ENCODE peak calls at places on chromosomes 5 and 9, in seven cellular contexts. One of them, this sample, is unnamed.

GRCh38 chr9:78676623-78677022 is 379.7 kb downstream of the PSAT1 start:
- DNase-seq in fibroblast of mammary gland: no peak
- DNase-seq in dorsolateral prefrontal cortex: no peak
- DNase-seq in heart left ventricle: no peak
- DNase-seq in cardiac muscle cell: no peak
- DNase-seq in A549: no peak
- DNase-seq in endothelial cell: no peak
- DNase-seq in this sample: no peak

GRCh38 chr5:1702318-1702717 is 97.3 kb downstream of the MRPL36 start:
- DNase-seq in fibroblast of mammary gland: no peak
- DNase-seq in dorsolateral prefrontal cortex: no peak
- DNase-seq in heart left ventricle: no peak
- DNase-seq in cardiac muscle cell: no peak
- DNase-seq in A549: no peak
- DNase-seq in endothelial cell: no peak
- DNase-seq in this sample: no peak

GRCh38 chr5:59685806-59686205 is 207.7 kb downstream of the PDE4D start:
- DNase-seq in fibroblast of mammary gland: peak
- DNase-seq in dorsolateral prefrontal cortex: no peak
- DNase-seq in heart left ventricle: no peak
- DNase-seq in cardiac muscle cell: no peak
- DNase-seq in A549: no peak
- DNase-seq in endothelial cell: no peak
- DNase-seq in this sample: no peak

GRCh38 chr9:129242971-129243561 is 65.0 kb upstream of the IER5L start:
- DNase-seq in fibroblast of mammary gland: peak
- DNase-seq in dorsolateral prefrontal cortex: no peak
- DNase-seq in heart left ventricle: peak
- DNase-seq in cardiac muscle cell: no peak
- DNase-seq in A549: no peak
- DNase-seq in endothelial cell: no peak
- DNase-seq in this sample: no peak

GRCh38 chr5:23405316-23406068 is 101.9 kb upstream of the PRDM9 start:
- DNase-seq in fibroblast of mammary gland: peak
- DNase-seq in dorsolateral prefrontal cortex: no peak
- DNase-seq in heart left ventricle: no peak
- DNase-seq in cardiac muscle cell: no peak
- DNase-seq in A549: no peak
- DNase-seq in endothelial cell: no peak
- DNase-seq in this sample: no peak

GRCh38 chr9:116100711-116101111 is 52.9 kb upstream of the PAPPA start:
- DNase-seq in fibroblast of mammary gland: peak
- DNase-seq in dorsolateral prefrontal cortex: no peak
- DNase-seq in heart left ventricle: no peak
- DNase-seq in cardiac muscle cell: no peak
- DNase-seq in A549: no peak
- DNase-seq in endothelial cell: no peak
- DNase-seq in this sample: no peak

GRCh38 chr5:1498623-1499416 is 24.9 kb downstream of the LPCAT1 start:
- DNase-seq in fibroblast of mammary gland: no peak
- DNase-seq in dorsolateral prefrontal cortex: no peak
- DNase-seq in heart left ventricle: no peak
- DNase-seq in cardiac muscle cell: no peak
- DNase-seq in A549: no peak
- DNase-seq in endothelial cell: no peak
- DNase-seq in this sample: no peak

GRCh38 chr9:84154320-84154719 is 173.7 kb downstream of the RMI1 start:
- DNase-seq in fibroblast of mammary gland: peak
- DNase-seq in dorsolateral prefrontal cortex: no peak
- DNase-seq in heart left ventricle: no peak
- DNase-seq in cardiac muscle cell: no peak
- DNase-seq in A549: no peak
- DNase-seq in endothelial cell: no peak
- DNase-seq in this sample: no peak

GRCh38 chr9:131096490-131097258 is at the start of gene AIF1L:
- DNase-seq in fibroblast of mammary gland: no peak
- DNase-seq in dorsolateral prefrontal cortex: no peak
- DNase-seq in heart left ventricle: peak
- DNase-seq in cardiac muscle cell: peak
- DNase-seq in A549: no peak
- DNase-seq in endothelial cell: peak
- DNase-seq in this sample: peak

GRCh38 chr5:126808619-126809018 is 31.7 kb downstream of the LMNB1 start:
- DNase-seq in fibroblast of mammary gland: peak
- DNase-seq in dorsolateral prefrontal cortex: no peak
- DNase-seq in heart left ventricle: no peak
- DNase-seq in cardiac muscle cell: peak
- DNase-seq in A549: peak
- DNase-seq in endothelial cell: no peak
- DNase-seq in this sample: no peak

GRCh38 chr5:117645400-117645799 is 1070.8 kb upstream of the SEMA6A start:
- DNase-seq in fibroblast of mammary gland: no peak
- DNase-seq in dorsolateral prefrontal cortex: no peak
- DNase-seq in heart left ventricle: no peak
- DNase-seq in cardiac muscle cell: no peak
- DNase-seq in A549: no peak
- DNase-seq in endothelial cell: no peak
- DNase-seq in this sample: no peak

GRCh38 chr9:118459832-118460425 is 755.7 kb downstream of the TLR4 start:
- DNase-seq in fibroblast of mammary gland: no peak
- DNase-seq in dorsolateral prefrontal cortex: no peak
- DNase-seq in heart left ventricle: peak
- DNase-seq in cardiac muscle cell: no peak
- DNase-seq in A549: no peak
- DNase-seq in endothelial cell: no peak
- DNase-seq in this sample: no peak

GRCh38 chr5:41371741-41372140 is 138.7 kb downstream of the PLCXD3 start:
- DNase-seq in fibroblast of mammary gland: peak
- DNase-seq in dorsolateral prefrontal cortex: no peak
- DNase-seq in heart left ventricle: no peak
- DNase-seq in cardiac muscle cell: no peak
- DNase-seq in A549: peak
- DNase-seq in endothelial cell: no peak
- DNase-seq in this sample: no peak

GRCh38 chr9:120914410-120914809 is 12.2 kb downstream of the TRAF1 start:
- DNase-seq in fibroblast of mammary gland: no peak
- DNase-seq in dorsolateral prefrontal cortex: peak
- DNase-seq in heart left ventricle: peak
- DNase-seq in cardiac muscle cell: no peak
- DNase-seq in A549: no peak
- DNase-seq in endothelial cell: no peak
- DNase-seq in this sample: no peak

GRCh38 chr9:134769084-134769455 is 111.5 kb upstream of the FCN2 start:
- DNase-seq in fibroblast of mammary gland: peak
- DNase-seq in dorsolateral prefrontal cortex: no peak
- DNase-seq in heart left ventricle: no peak
- DNase-seq in cardiac muscle cell: no peak
- DNase-seq in A549: no peak
- DNase-seq in endothelial cell: no peak
- DNase-seq in this sample: no peak

GRCh38 chr5:77163453-77163852 is 47.0 kb upstream of the PDE8B start:
- DNase-seq in fibroblast of mammary gland: no peak
- DNase-seq in dorsolateral prefrontal cortex: no peak
- DNase-seq in heart left ventricle: no peak
- DNase-seq in cardiac muscle cell: no peak
- DNase-seq in A549: no peak
- DNase-seq in endothelial cell: no peak
- DNase-seq in this sample: no peak

GRCh38 chr9:90099262-90099982 is 494.6 kb downstream of the GADD45G start:
- DNase-seq in fibroblast of mammary gland: peak
- DNase-seq in dorsolateral prefrontal cortex: no peak
- DNase-seq in heart left ventricle: no peak
- DNase-seq in cardiac muscle cell: peak
- DNase-seq in A549: peak
- DNase-seq in endothelial cell: no peak
- DNase-seq in this sample: no peak

GRCh38 chr5:115414406-115415142 is 118.1 kb upstream of the CCDC112 start:
- DNase-seq in fibroblast of mammary gland: peak
- DNase-seq in dorsolateral prefrontal cortex: no peak
- DNase-seq in heart left ventricle: peak
- DNase-seq in cardiac muscle cell: peak
- DNase-seq in A549: no peak
- DNase-seq in endothelial cell: no peak
- DNase-seq in this sample: no peak

GRCh38 chr5:54909911-54910870 is 75.2 kb downstream of the ESM1 start:
- DNase-seq in fibroblast of mammary gland: peak
- DNase-seq in dorsolateral prefrontal cortex: no peak
- DNase-seq in heart left ventricle: no peak
- DNase-seq in cardiac muscle cell: no peak
- DNase-seq in A549: no peak
- DNase-seq in endothelial cell: no peak
- DNase-seq in this sample: no peak

GRCh38 chr5:175738126-175738525 is 80.3 kb downstream of the HRH2 start:
- DNase-seq in fibroblast of mammary gland: no peak
- DNase-seq in dorsolateral prefrontal cortex: peak
- DNase-seq in heart left ventricle: no peak
- DNase-seq in cardiac muscle cell: no peak
- DNase-seq in A549: no peak
- DNase-seq in endothelial cell: no peak
- DNase-seq in this sample: no peak

GRCh38 chr5:54013556-54014157 is 296.7 kb downstream of the ARL15 start:
- DNase-seq in fibroblast of mammary gland: peak
- DNase-seq in dorsolateral prefrontal cortex: no peak
- DNase-seq in heart left ventricle: peak
- DNase-seq in cardiac muscle cell: no peak
- DNase-seq in A549: peak
- DNase-seq in endothelial cell: no peak
- DNase-seq in this sample: no peak

GRCh38 chr9:132673355-132673754 is 3.1 kb downstream of the GTF3C4 start:
- DNase-seq in fibroblast of mammary gland: peak
- DNase-seq in dorsolateral prefrontal cortex: no peak
- DNase-seq in heart left ventricle: no peak
- DNase-seq in cardiac muscle cell: peak
- DNase-seq in A549: peak
- DNase-seq in endothelial cell: peak
- DNase-seq in this sample: no peak

GRCh38 chr9:121944741-121945191 is 148.3 kb downstream of the TTLL11 start:
- DNase-seq in fibroblast of mammary gland: peak
- DNase-seq in dorsolateral prefrontal cortex: no peak
- DNase-seq in heart left ventricle: no peak
- DNase-seq in cardiac muscle cell: no peak
- DNase-seq in A549: no peak
- DNase-seq in endothelial cell: no peak
- DNase-seq in this sample: no peak

GRCh38 chr9:136028760-136029470 is 66.2 kb downstream of the NACC2 start:
- DNase-seq in fibroblast of mammary gland: no peak
- DNase-seq in dorsolateral prefrontal cortex: no peak
- DNase-seq in heart left ventricle: peak
- DNase-seq in cardiac muscle cell: no peak
- DNase-seq in A549: no peak
- DNase-seq in endothelial cell: no peak
- DNase-seq in this sample: no peak

GRCh38 chr5:160629007-160629402 is 207.3 kb downstream of the PTTG1 start:
- DNase-seq in fibroblast of mammary gland: no peak
- DNase-seq in dorsolateral prefrontal cortex: no peak
- DNase-seq in heart left ventricle: no peak
- DNase-seq in cardiac muscle cell: no peak
- DNase-seq in A549: no peak
- DNase-seq in endothelial cell: no peak
- DNase-seq in this sample: no peak

DNA sequence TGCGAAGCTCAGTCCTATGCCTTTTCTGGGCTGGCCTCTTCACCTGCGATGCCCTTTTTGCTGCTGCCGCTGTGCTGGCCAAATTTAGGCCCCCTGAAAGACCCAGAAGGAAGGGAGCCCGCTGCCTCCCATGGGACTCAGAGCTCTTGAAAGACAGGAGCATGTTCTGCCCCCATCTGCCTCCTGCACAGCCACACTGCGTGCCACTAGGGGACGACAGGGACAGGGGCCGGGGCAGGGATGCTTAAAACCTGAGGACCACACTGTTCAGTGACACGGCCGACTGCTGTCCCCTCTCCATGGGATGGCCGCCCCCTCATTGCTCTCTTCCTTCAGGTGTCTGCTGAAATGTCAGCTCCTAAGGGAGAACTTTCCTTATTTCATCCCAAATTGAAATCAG is 132.4 kb downstream of the ADAMTS2 start:
- DNase-seq in fibroblast of mammary gland: no peak
- DNase-seq in dorsolateral prefrontal cortex: no peak
- DNase-seq in heart left ventricle: no peak
- DNase-seq in cardiac muscle cell: peak
- DNase-seq in A549: no peak
- DNase-seq in endothelial cell: no peak
- DNase-seq in this sample: peak
- TF ChIP-seq CTCF in fibroblast of mammary gland: peak
- TF ChIP-seq CTCF in dorsolateral prefrontal cortex: peak
- TF ChIP-seq CTCF in heart left ventricle: no peak
- TF ChIP-seq CTCF in cardiac muscle cell: no peak
- TF ChIP-seq CTCF in A549: no peak
- TF ChIP-seq CTCF in endothelial cell: no peak
- TF ChIP-seq CTCF in this sample: no peak

GRCh38 chr5:142063376-142063775 is 45.2 kb upstream of the NDFIP1 start:
- DNase-seq in fibroblast of mammary gland: no peak
- DNase-seq in dorsolateral prefrontal cortex: no peak
- DNase-seq in heart left ventricle: no peak
- DNase-seq in cardiac muscle cell: no peak
- DNase-seq in A549: no peak
- DNase-seq in endothelial cell: no peak
- DNase-seq in this sample: no peak

GRCh38 chr5:142063878-142064331 is 44.7 kb upstream of the NDFIP1 start:
- DNase-seq in fibroblast of mammary gland: peak
- DNase-seq in dorsolateral prefrontal cortex: peak
- DNase-seq in heart left ventricle: peak
- DNase-seq in cardiac muscle cell: peak
- DNase-seq in A549: no peak
- DNase-seq in endothelial cell: peak
- DNase-seq in this sample: peak

GRCh38 chr5:142057697-142058056 is 44.9 kb upstream of the GNPDA1 start:
- DNase-seq in fibroblast of mammary gland: no peak
- DNase-seq in dorsolateral prefrontal cortex: no peak
- DNase-seq in heart left ventricle: no peak
- DNase-seq in cardiac muscle cell: no peak
- DNase-seq in A549: no peak
- DNase-seq in endothelial cell: no peak
- DNase-seq in this sample: no peak

GRCh38 chr5:142056831-142057696 is 44.2 kb upstream of the GNPDA1 start:
- DNase-seq in fibroblast of mammary gland: no peak
- DNase-seq in dorsolateral prefrontal cortex: peak
- DNase-seq in heart left ventricle: no peak
- DNase-seq in cardiac muscle cell: no peak
- DNase-seq in A549: no peak
- DNase-seq in endothelial cell: no peak
- DNase-seq in this sample: no peak

GRCh38 chr5:142059304-142059940 is 46.6 kb upstream of the GNPDA1 start:
- DNase-seq in fibroblast of mammary gland: peak
- DNase-seq in dorsolateral prefrontal cortex: no peak
- DNase-seq in heart left ventricle: peak
- DNase-seq in cardiac muscle cell: peak
- DNase-seq in A549: peak
- DNase-seq in endothelial cell: no peak
- DNase-seq in this sample: no peak
- TF ChIP-seq CTCF in fibroblast of mammary gland: peak
- TF ChIP-seq CTCF in dorsolateral prefrontal cortex: no peak
- TF ChIP-seq CTCF in heart left ventricle: peak
- TF ChIP-seq CTCF in cardiac muscle cell: peak
- TF ChIP-seq CTCF in A549: no peak
- TF ChIP-seq CTCF in endothelial cell: no peak
- TF ChIP-seq CTCF in this sample: no peak

GRCh38 chr5:6430418-6431028 is 18.1 kb upstream of the UBE2QL1 start:
- DNase-seq in fibroblast of mammary gland: no peak
- DNase-seq in dorsolateral prefrontal cortex: no peak
- DNase-seq in heart left ventricle: peak
- DNase-seq in cardiac muscle cell: no peak
- DNase-seq in A549: no peak
- DNase-seq in endothelial cell: no peak
- DNase-seq in this sample: no peak
- TF ChIP-seq CTCF in fibroblast of mammary gland: no peak
- TF ChIP-seq CTCF in dorsolateral prefrontal cortex: no peak
- TF ChIP-seq CTCF in heart left ventricle: no peak
- TF ChIP-seq CTCF in cardiac muscle cell: no peak
- TF ChIP-seq CTCF in A549: no peak
- TF ChIP-seq CTCF in endothelial cell: no peak
- TF ChIP-seq CTCF in this sample: no peak

GRCh38 chr5:111461261-111461671 is 51.1 kb downstream of the STARD4 start:
- DNase-seq in fibroblast of mammary gland: peak
- DNase-seq in dorsolateral prefrontal cortex: peak
- DNase-seq in heart left ventricle: no peak
- DNase-seq in cardiac muscle cell: peak
- DNase-seq in A549: peak
- DNase-seq in endothelial cell: peak
- DNase-seq in this sample: peak
- TF ChIP-seq CTCF in fibroblast of mammary gland: peak
- TF ChIP-seq CTCF in dorsolateral prefrontal cortex: no peak
- TF ChIP-seq CTCF in heart left ventricle: no peak
- TF ChIP-seq CTCF in cardiac muscle cell: peak
- TF ChIP-seq CTCF in A549: peak
- TF ChIP-seq CTCF in endothelial cell: no peak
- TF ChIP-seq CTCF in this sample: peak

This sample was measured in glutamatergic neuron.